ENCODE peak calls at places on chromosome X, in ten cellular contexts. One of them, this sample, is unnamed.
A peak's percentile ranks its signal among the peaks of the same experiment; 100 is the strongest.

GRCh38 chrX:23246001-23246400 is 88.6 kb upstream of the PTCHD1 start:
- DNase-seq in EL: peak; percentile 8
- DNase-seq in AG08396: no peak
- DNase-seq in lower lobe of right lung: no peak
- DNase-seq in NCI-H1436: no peak
- DNase-seq in type B pancreatic cell: no peak
- DNase-seq in CD8-positive, alpha-beta T cell: no peak
- DNase-seq in bronchial epithelial cell: no peak
- DNase-seq in stimulated activated CD4-positive, alpha-beta T cell treated with anti-CD3 and anti-CD28 coated beads, Interleukin-2, amount 100 ng/mL, for 48 hours: no peak
- DNase-seq in Right ventricle myocardium superior: no peak
- DNase-seq in this sample: no peak

GRCh38 chrX:140918398-140919043 is 83.9 kb upstream of the SPANXB1 start:
- DNase-seq in EL: peak; percentile 57
- DNase-seq in AG08396: peak; percentile 23
- DNase-seq in Right ventricle myocardium superior: no peak
- DNase-seq in type B pancreatic cell: no peak
- DNase-seq in CD8-positive, alpha-beta T cell: no peak
- DNase-seq in lower lobe of right lung: no peak
- DNase-seq in stimulated activated CD4-positive, alpha-beta T cell treated with anti-CD3 and anti-CD28 coated beads, Interleukin-2, amount 100 ng/mL, for 48 hours: peak; percentile 23
- DNase-seq in NCI-H1436: peak; percentile 37
- DNase-seq in bronchial epithelial cell: peak; percentile 24
- DNase-seq in this sample: peak; percentile 28

GRCh38 chrX:132101799-132102198 is 26.0 kb downstream of the FRMD7 start:
- DNase-seq in bronchial epithelial cell: no peak
- DNase-seq in type B pancreatic cell: no peak
- DNase-seq in EL: no peak
- DNase-seq in CD8-positive, alpha-beta T cell: no peak
- DNase-seq in NCI-H1436: no peak
- DNase-seq in lower lobe of right lung: no peak
- DNase-seq in Right ventricle myocardium superior: no peak
- DNase-seq in AG08396: no peak
- DNase-seq in stimulated activated CD4-positive, alpha-beta T cell treated with anti-CD3 and anti-CD28 coated beads, Interleukin-2, amount 100 ng/mL, for 48 hours: no peak
- DNase-seq in this sample: no peak

GRCh38 chrX:6941041-6941440 is 206.5 kb upstream of the STS start:
- DNase-seq in type B pancreatic cell: no peak
- DNase-seq in stimulated activated CD4-positive, alpha-beta T cell treated with anti-CD3 and anti-CD28 coated beads, Interleukin-2, amount 100 ng/mL, for 48 hours: no peak
- DNase-seq in EL: peak; percentile 45
- DNase-seq in CD8-positive, alpha-beta T cell: no peak
- DNase-seq in bronchial epithelial cell: peak; percentile 1
- DNase-seq in Right ventricle myocardium superior: no peak
- DNase-seq in lower lobe of right lung: no peak
- DNase-seq in AG08396: peak; percentile 46
- DNase-seq in NCI-H1436: no peak
- DNase-seq in this sample: no peak

GRCh38 chrX:119826399-119826959 is 26.3 kb downstream of the UPF3B start:
- DNase-seq in lower lobe of right lung: no peak
- DNase-seq in stimulated activated CD4-positive, alpha-beta T cell treated with anti-CD3 and anti-CD28 coated beads, Interleukin-2, amount 100 ng/mL, for 48 hours: no peak
- DNase-seq in AG08396: no peak
- DNase-seq in CD8-positive, alpha-beta T cell: no peak
- DNase-seq in bronchial epithelial cell: peak; percentile 9
- DNase-seq in EL: peak; percentile 37
- DNase-seq in Right ventricle myocardium superior: no peak
- DNase-seq in NCI-H1436: no peak
- DNase-seq in type B pancreatic cell: no peak
- DNase-seq in this sample: no peak

GRCh38 chrX:97398030-97398551 is 514.4 kb downstream of the RPA4 start:
- DNase-seq in NCI-H1436: no peak
- DNase-seq in CD8-positive, alpha-beta T cell: no peak
- DNase-seq in EL: no peak
- DNase-seq in stimulated activated CD4-positive, alpha-beta T cell treated with anti-CD3 and anti-CD28 coated beads, Interleukin-2, amount 100 ng/mL, for 48 hours: no peak
- DNase-seq in lower lobe of right lung: no peak
- DNase-seq in Right ventricle myocardium superior: no peak
- DNase-seq in bronchial epithelial cell: peak; percentile 10
- DNase-seq in type B pancreatic cell: no peak
- DNase-seq in AG08396: no peak
- DNase-seq in this sample: no peak

GRCh38 chrX:137431693-137432488 is 134.0 kb upstream of the ZIC3 start:
- DNase-seq in type B pancreatic cell: no peak
- DNase-seq in Right ventricle myocardium superior: no peak
- DNase-seq in lower lobe of right lung: no peak
- DNase-seq in stimulated activated CD4-positive, alpha-beta T cell treated with anti-CD3 and anti-CD28 coated beads, Interleukin-2, amount 100 ng/mL, for 48 hours: no peak
- DNase-seq in bronchial epithelial cell: no peak
- DNase-seq in EL: no peak
- DNase-seq in NCI-H1436: no peak
- DNase-seq in CD8-positive, alpha-beta T cell: no peak
- DNase-seq in AG08396: no peak
- DNase-seq in this sample: no peak

GRCh38 chrX:82813671-82814078 is 694.4 kb upstream of the POU3F4 start:
- DNase-seq in CD8-positive, alpha-beta T cell: no peak
- DNase-seq in type B pancreatic cell: no peak
- DNase-seq in lower lobe of right lung: no peak
- DNase-seq in NCI-H1436: no peak
- DNase-seq in stimulated activated CD4-positive, alpha-beta T cell treated with anti-CD3 and anti-CD28 coated beads, Interleukin-2, amount 100 ng/mL, for 48 hours: no peak
- DNase-seq in EL: peak; percentile 0
- DNase-seq in AG08396: no peak
- DNase-seq in Right ventricle myocardium superior: no peak
- DNase-seq in bronchial epithelial cell: peak; percentile 98
- DNase-seq in this sample: no peak

GRCh38 chrX:54695231-54695630 is 102.8 kb downstream of the ITIH6 start:
- DNase-seq in Right ventricle myocardium superior: no peak
- DNase-seq in CD8-positive, alpha-beta T cell: no peak
- DNase-seq in AG08396: no peak
- DNase-seq in EL: peak; percentile 0
- DNase-seq in stimulated activated CD4-positive, alpha-beta T cell treated with anti-CD3 and anti-CD28 coated beads, Interleukin-2, amount 100 ng/mL, for 48 hours: no peak
- DNase-seq in type B pancreatic cell: no peak
- DNase-seq in NCI-H1436: no peak
- DNase-seq in lower lobe of right lung: no peak
- DNase-seq in bronchial epithelial cell: peak; percentile 59
- DNase-seq in this sample: no peak

GRCh38 chrX:37716502-37717068 is 31.0 kb downstream of the XK start:
- DNase-seq in Right ventricle myocardium superior: no peak
- DNase-seq in type B pancreatic cell: no peak
- DNase-seq in stimulated activated CD4-positive, alpha-beta T cell treated with anti-CD3 and anti-CD28 coated beads, Interleukin-2, amount 100 ng/mL, for 48 hours: no peak
- DNase-seq in CD8-positive, alpha-beta T cell: no peak
- DNase-seq in AG08396: no peak
- DNase-seq in bronchial epithelial cell: no peak
- DNase-seq in lower lobe of right lung: no peak
- DNase-seq in NCI-H1436: no peak
- DNase-seq in EL: no peak
- DNase-seq in this sample: no peak

GRCh38 chrX:45628041-45628440 is 427.4 kb upstream of the DIPK2B start:
- DNase-seq in CD8-positive, alpha-beta T cell: no peak
- DNase-seq in NCI-H1436: no peak
- DNase-seq in stimulated activated CD4-positive, alpha-beta T cell treated with anti-CD3 and anti-CD28 coated beads, Interleukin-2, amount 100 ng/mL, for 48 hours: no peak
- DNase-seq in lower lobe of right lung: no peak
- DNase-seq in type B pancreatic cell: no peak
- DNase-seq in Right ventricle myocardium superior: no peak
- DNase-seq in EL: peak; percentile 40
- DNase-seq in bronchial epithelial cell: peak; percentile 5
- DNase-seq in AG08396: peak; percentile 62
- DNase-seq in this sample: no peak

GRCh38 chrX:131264665-131265064 is 24.4 kb downstream of the IGSF1 start:
- DNase-seq in NCI-H1436: no peak
- DNase-seq in stimulated activated CD4-positive, alpha-beta T cell treated with anti-CD3 and anti-CD28 coated beads, Interleukin-2, amount 100 ng/mL, for 48 hours: no peak
- DNase-seq in lower lobe of right lung: no peak
- DNase-seq in EL: no peak
- DNase-seq in CD8-positive, alpha-beta T cell: no peak
- DNase-seq in AG08396: no peak
- DNase-seq in Right ventricle myocardium superior: no peak
- DNase-seq in type B pancreatic cell: no peak
- DNase-seq in bronchial epithelial cell: no peak
- DNase-seq in this sample: no peak

GRCh38 chrX:81556880-81557279 is 355.0 kb downstream of the SH3BGRL start:
- DNase-seq in NCI-H1436: no peak
- DNase-seq in CD8-positive, alpha-beta T cell: no peak
- DNase-seq in EL: no peak
- DNase-seq in lower lobe of right lung: no peak
- DNase-seq in bronchial epithelial cell: no peak
- DNase-seq in type B pancreatic cell: no peak
- DNase-seq in AG08396: no peak
- DNase-seq in Right ventricle myocardium superior: no peak
- DNase-seq in stimulated activated CD4-positive, alpha-beta T cell treated with anti-CD3 and anti-CD28 coated beads, Interleukin-2, amount 100 ng/mL, for 48 hours: no peak
- DNase-seq in this sample: no peak

GRCh38 chrX:47475476-47475875 is 7.5 kb downstream of the ZNF41 start:
- DNase-seq in bronchial epithelial cell: no peak
- DNase-seq in stimulated activated CD4-positive, alpha-beta T cell treated with anti-CD3 and anti-CD28 coated beads, Interleukin-2, amount 100 ng/mL, for 48 hours: no peak
- DNase-seq in CD8-positive, alpha-beta T cell: no peak
- DNase-seq in NCI-H1436: no peak
- DNase-seq in AG08396: no peak
- DNase-seq in lower lobe of right lung: no peak
- DNase-seq in Right ventricle myocardium superior: no peak
- DNase-seq in type B pancreatic cell: no peak
- DNase-seq in EL: no peak
- DNase-seq in this sample: no peak

GRCh38 chrX:104018126-104018525 is 4.6 kb upstream of the H2BW1 start:
- DNase-seq in CD8-positive, alpha-beta T cell: no peak
- DNase-seq in bronchial epithelial cell: no peak
- DNase-seq in stimulated activated CD4-positive, alpha-beta T cell treated with anti-CD3 and anti-CD28 coated beads, Interleukin-2, amount 100 ng/mL, for 48 hours: no peak
- DNase-seq in lower lobe of right lung: no peak
- DNase-seq in type B pancreatic cell: no peak
- DNase-seq in NCI-H1436: no peak
- DNase-seq in EL: no peak
- DNase-seq in Right ventricle myocardium superior: peak; percentile 36
- DNase-seq in AG08396: no peak
- DNase-seq in this sample: no peak

GRCh38 chrX:150902434-150903109 is 4.1 kb upstream of the CD99L2 start:
- DNase-seq in type B pancreatic cell: no peak
- DNase-seq in lower lobe of right lung: no peak
- DNase-seq in AG08396: no peak
- DNase-seq in EL: no peak
- DNase-seq in NCI-H1436: peak; percentile 20
- DNase-seq in Right ventricle myocardium superior: no peak
- DNase-seq in stimulated activated CD4-positive, alpha-beta T cell treated with anti-CD3 and anti-CD28 coated beads, Interleukin-2, amount 100 ng/mL, for 48 hours: no peak
- DNase-seq in CD8-positive, alpha-beta T cell: no peak
- DNase-seq in bronchial epithelial cell: no peak
- DNase-seq in this sample: no peak

GRCh38 chrX:123835661-123836371 is 24.0 kb upstream of the XIAP start:
- DNase-seq in stimulated activated CD4-positive, alpha-beta T cell treated with anti-CD3 and anti-CD28 coated beads, Interleukin-2, amount 100 ng/mL, for 48 hours: no peak
- DNase-seq in AG08396: peak; percentile 36
- DNase-seq in CD8-positive, alpha-beta T cell: no peak
- DNase-seq in bronchial epithelial cell: peak; percentile 86
- DNase-seq in type B pancreatic cell: no peak
- DNase-seq in lower lobe of right lung: no peak
- DNase-seq in Right ventricle myocardium superior: no peak
- DNase-seq in EL: peak; percentile 61
- DNase-seq in NCI-H1436: no peak
- DNase-seq in this sample: no peak

GRCh38 chrX:12657881-12658280 is 133.3 kb upstream of the PRPS2 start:
- DNase-seq in EL: peak; percentile 1
- DNase-seq in lower lobe of right lung: no peak
- DNase-seq in Right ventricle myocardium superior: no peak
- DNase-seq in type B pancreatic cell: no peak
- DNase-seq in NCI-H1436: no peak
- DNase-seq in CD8-positive, alpha-beta T cell: no peak
- DNase-seq in AG08396: no peak
- DNase-seq in stimulated activated CD4-positive, alpha-beta T cell treated with anti-CD3 and anti-CD28 coated beads, Interleukin-2, amount 100 ng/mL, for 48 hours: no peak
- DNase-seq in bronchial epithelial cell: no peak
- DNase-seq in this sample: no peak

GRCh38 chrX:138745215-138745614 is 33.7 kb upstream of the FGF13 start:
- DNase-seq in CD8-positive, alpha-beta T cell: no peak
- DNase-seq in type B pancreatic cell: no peak
- DNase-seq in lower lobe of right lung: no peak
- DNase-seq in Right ventricle myocardium superior: no peak
- DNase-seq in stimulated activated CD4-positive, alpha-beta T cell treated with anti-CD3 and anti-CD28 coated beads, Interleukin-2, amount 100 ng/mL, for 48 hours: peak; percentile 13
- DNase-seq in AG08396: peak; percentile 31
- DNase-seq in bronchial epithelial cell: peak; percentile 41
- DNase-seq in NCI-H1436: peak; percentile 15
- DNase-seq in EL: peak; percentile 2
- DNase-seq in this sample: no peak

GRCh38 chrX:28133763-28134162 is 152.5 kb upstream of the DCAF8L1 start:
- DNase-seq in Right ventricle myocardium superior: no peak
- DNase-seq in EL: no peak
- DNase-seq in CD8-positive, alpha-beta T cell: no peak
- DNase-seq in NCI-H1436: no peak
- DNase-seq in lower lobe of right lung: no peak
- DNase-seq in type B pancreatic cell: no peak
- DNase-seq in stimulated activated CD4-positive, alpha-beta T cell treated with anti-CD3 and anti-CD28 coated beads, Interleukin-2, amount 100 ng/mL, for 48 hours: no peak
- DNase-seq in bronchial epithelial cell: no peak
- DNase-seq in AG08396: no peak
- DNase-seq in this sample: no peak

GRCh38 chrX:136126371-136126770 is 21.0 kb upstream of the FHL1 start:
- DNase-seq in NCI-H1436: no peak
- DNase-seq in Right ventricle myocardium superior: no peak
- DNase-seq in AG08396: no peak
- DNase-seq in bronchial epithelial cell: no peak
- DNase-seq in CD8-positive, alpha-beta T cell: no peak
- DNase-seq in stimulated activated CD4-positive, alpha-beta T cell treated with anti-CD3 and anti-CD28 coated beads, Interleukin-2, amount 100 ng/mL, for 48 hours: no peak
- DNase-seq in lower lobe of right lung: no peak
- DNase-seq in EL: no peak
- DNase-seq in type B pancreatic cell: no peak
- DNase-seq in this sample: no peak

GRCh38 chrX:134482371-134482770 is 22.4 kb downstream of the HPRT1 start:
- DNase-seq in NCI-H1436: no peak
- DNase-seq in AG08396: no peak
- DNase-seq in type B pancreatic cell: no peak
- DNase-seq in EL: no peak
- DNase-seq in CD8-positive, alpha-beta T cell: no peak
- DNase-seq in lower lobe of right lung: no peak
- DNase-seq in stimulated activated CD4-positive, alpha-beta T cell treated with anti-CD3 and anti-CD28 coated beads, Interleukin-2, amount 100 ng/mL, for 48 hours: no peak
- DNase-seq in bronchial epithelial cell: no peak
- DNase-seq in Right ventricle myocardium superior: no peak
- DNase-seq in this sample: no peak

GRCh38 chrX:40539214-40540142 is 41.3 kb upstream of the ATP6AP2 start:
- DNase-seq in AG08396: peak; percentile 64
- DNase-seq in stimulated activated CD4-positive, alpha-beta T cell treated with anti-CD3 and anti-CD28 coated beads, Interleukin-2, amount 100 ng/mL, for 48 hours: peak; percentile 61
- DNase-seq in lower lobe of right lung: peak; percentile 74
- DNase-seq in type B pancreatic cell: no peak
- DNase-seq in CD8-positive, alpha-beta T cell: peak; percentile 79
- DNase-seq in Right ventricle myocardium superior: peak; percentile 61
- DNase-seq in EL: peak; percentile 60
- DNase-seq in bronchial epithelial cell: peak; percentile 61
- DNase-seq in NCI-H1436: peak; percentile 20
- DNase-seq in this sample: no peak

GRCh38 chrX:346034-346813 is 27.6 kb upstream of the GTPBP6 start:
- DNase-seq in AG08396: no peak
- DNase-seq in type B pancreatic cell: no peak
- DNase-seq in NCI-H1436: no peak
- DNase-seq in EL: no peak
- DNase-seq in Right ventricle myocardium superior: peak; percentile 33
- DNase-seq in stimulated activated CD4-positive, alpha-beta T cell treated with anti-CD3 and anti-CD28 coated beads, Interleukin-2, amount 100 ng/mL, for 48 hours: no peak
- DNase-seq in lower lobe of right lung: peak; percentile 38
- DNase-seq in CD8-positive, alpha-beta T cell: no peak
- DNase-seq in bronchial epithelial cell: no peak
- DNase-seq in this sample: no peak

GRCh38 chrX:133674726-133675470 is 259.6 kb upstream of the GPC4 start:
- DNase-seq in stimulated activated CD4-positive, alpha-beta T cell treated with anti-CD3 and anti-CD28 coated beads, Interleukin-2, amount 100 ng/mL, for 48 hours: no peak
- DNase-seq in NCI-H1436: no peak
- DNase-seq in lower lobe of right lung: no peak
- DNase-seq in Right ventricle myocardium superior: no peak
- DNase-seq in CD8-positive, alpha-beta T cell: no peak
- DNase-seq in type B pancreatic cell: no peak
- DNase-seq in AG08396: no peak
- DNase-seq in EL: no peak
- DNase-seq in bronchial epithelial cell: peak; percentile 65
- DNase-seq in this sample: no peak